ENCODE peak calls at places on chromosomes 5 and 9, in six cellular contexts. One of them, this sample, is unnamed.

GRCh38 chr5:93252165-93252564 is 328.9 kb downstream of the NR2F1-AS1 start:
- DNase-seq in A549: no peak
- DNase-seq in BJ: no peak
- DNase-seq in neural progenitor cell: peak; percentile 10
- DNase-seq in GM23338: peak; percentile 17
- DNase-seq in IMR-90: no peak
- DNase-seq in this sample: no peak

GRCh38 chr9:76610009-76610352 is 151.0 kb downstream of the GCNT1 start:
- DNase-seq in A549: no peak
- DNase-seq in BJ: peak; percentile 47
- DNase-seq in neural progenitor cell: no peak
- DNase-seq in GM23338: no peak
- DNase-seq in IMR-90: peak; percentile 54
- DNase-seq in this sample: peak; percentile 39

GRCh38 chr5:92641031-92641962 is 939.7 kb downstream of the NR2F1-AS1 start:
- DNase-seq in A549: peak; percentile 6
- DNase-seq in BJ: no peak
- DNase-seq in neural progenitor cell: no peak
- DNase-seq in GM23338: no peak
- DNase-seq in IMR-90: peak; percentile 66
- DNase-seq in this sample: peak; percentile 89

GRCh38 chr5:26282190-26282589 is 756.2 kb downstream of the CDH9 start:
- DNase-seq in A549: no peak
- DNase-seq in BJ: no peak
- DNase-seq in neural progenitor cell: no peak
- DNase-seq in GM23338: no peak
- DNase-seq in IMR-90: no peak
- DNase-seq in this sample: no peak

GRCh38 chr5:135332519-135333150 is 66.4 kb downstream of the MACROH2A1 start:
- DNase-seq in A549: peak; percentile 90
- DNase-seq in BJ: no peak
- DNase-seq in neural progenitor cell: peak; percentile 70
- DNase-seq in GM23338: peak; percentile 86
- DNase-seq in IMR-90: peak; percentile 77
- DNase-seq in this sample: peak; percentile 71

GRCh38 chr5:131277875-131278795 is 14.3 kb downstream of the CDC42SE2 start:
- DNase-seq in A549: no peak
- DNase-seq in BJ: no peak
- DNase-seq in neural progenitor cell: no peak
- DNase-seq in GM23338: no peak
- DNase-seq in IMR-90: peak; percentile 24
- DNase-seq in this sample: no peak

GRCh38 chr9:121842612-121842978 is 191.2 kb downstream of the DAB2IP start:
- DNase-seq in A549: no peak
- DNase-seq in BJ: no peak
- DNase-seq in neural progenitor cell: no peak
- DNase-seq in GM23338: no peak
- DNase-seq in IMR-90: peak; percentile 87
- DNase-seq in this sample: peak; percentile 60

GRCh38 chr9:70421272-70422180 is 7.1 kb upstream of the KLF9 start:
- DNase-seq in A549: no peak
- DNase-seq in BJ: no peak
- DNase-seq in neural progenitor cell: peak; percentile 48
- DNase-seq in GM23338: peak; percentile 41
- DNase-seq in IMR-90: peak; percentile 54
- DNase-seq in this sample: peak; percentile 55

GRCh38 chr5:55524816-55525215 is 9.9 kb downstream of the PLPP1 start:
- DNase-seq in A549: no peak
- DNase-seq in BJ: no peak
- DNase-seq in neural progenitor cell: no peak
- DNase-seq in GM23338: no peak
- DNase-seq in IMR-90: no peak
- DNase-seq in this sample: no peak

GRCh38 chr9:79477955-79478751 is 93.6 kb upstream of the TLE4 start:
- DNase-seq in A549: no peak
- DNase-seq in BJ: no peak
- DNase-seq in neural progenitor cell: peak; percentile 77
- DNase-seq in GM23338: peak; percentile 82
- DNase-seq in IMR-90: peak; percentile 29
- DNase-seq in this sample: peak; percentile 24

GRCh38 chr9:107282268-107282667 is 811 bp upstream of the RAD23B start:
- DNase-seq in A549: no peak
- DNase-seq in BJ: no peak
- DNase-seq in neural progenitor cell: no peak
- DNase-seq in GM23338: no peak
- DNase-seq in IMR-90: no peak
- DNase-seq in this sample: no peak

GRCh38 chr5:72633649-72634048 is 126.4 kb upstream of the ZNF366 start:
- DNase-seq in A549: no peak
- DNase-seq in BJ: peak; percentile 71
- DNase-seq in neural progenitor cell: no peak
- DNase-seq in GM23338: no peak
- DNase-seq in IMR-90: peak; percentile 82
- DNase-seq in this sample: peak; percentile 76

GRCh38 chr9:69171049-69171448 is 3.0 kb upstream of the TJP2 start:
- DNase-seq in A549: no peak
- DNase-seq in BJ: no peak
- DNase-seq in neural progenitor cell: no peak
- DNase-seq in GM23338: no peak
- DNase-seq in IMR-90: peak; percentile 86
- DNase-seq in this sample: peak; percentile 38

GRCh38 chr5:89537800-89538199 is 654.8 kb upstream of the MEF2C start:
- DNase-seq in A549: no peak
- DNase-seq in BJ: no peak
- DNase-seq in neural progenitor cell: no peak
- DNase-seq in GM23338: no peak
- DNase-seq in IMR-90: no peak
- DNase-seq in this sample: no peak

GRCh38 chr5:140734354-140734753 is 34.1 kb downstream of the ZMAT2 start:
- DNase-seq in A549: no peak
- DNase-seq in BJ: no peak
- DNase-seq in neural progenitor cell: peak; percentile 12
- DNase-seq in GM23338: no peak
- DNase-seq in IMR-90: no peak
- DNase-seq in this sample: no peak

GRCh38 chr9:68805890-68806517 is 101.0 kb downstream of the PIP5K1B start:
- DNase-seq in A549: no peak
- DNase-seq in BJ: no peak
- DNase-seq in neural progenitor cell: no peak
- DNase-seq in GM23338: no peak
- DNase-seq in IMR-90: no peak
- DNase-seq in this sample: no peak

GRCh38 chr5:74608754-74609576 is 31.6 kb downstream of the ENC1 start:
- DNase-seq in A549: no peak
- DNase-seq in BJ: no peak
- DNase-seq in neural progenitor cell: no peak
- DNase-seq in GM23338: no peak
- DNase-seq in IMR-90: peak; percentile 16
- DNase-seq in this sample: no peak

GRCh38 chr9:75096796-75097195 is 8.5 kb downstream of the OSTF1 start:
- DNase-seq in A549: no peak
- DNase-seq in BJ: no peak
- DNase-seq in neural progenitor cell: no peak
- DNase-seq in GM23338: no peak
- DNase-seq in IMR-90: peak; percentile 65
- DNase-seq in this sample: no peak

GRCh38 chr9:86464242-86464641 is 110.0 kb upstream of the TUT7 start:
- DNase-seq in A549: no peak
- DNase-seq in BJ: no peak
- DNase-seq in neural progenitor cell: no peak
- DNase-seq in GM23338: no peak
- DNase-seq in IMR-90: no peak
- DNase-seq in this sample: no peak

GRCh38 chr5:135745897-135746500 is 88.5 kb upstream of the SLC25A48 start:
- DNase-seq in A549: no peak
- DNase-seq in BJ: no peak
- DNase-seq in neural progenitor cell: no peak
- DNase-seq in GM23338: peak; percentile 51
- DNase-seq in IMR-90: no peak
- DNase-seq in this sample: no peak

GRCh38 chr9:72557549-72557948 is 36.1 kb downstream of the TMC1 start:
- DNase-seq in A549: peak; percentile 95
- DNase-seq in BJ: peak; percentile 84
- DNase-seq in neural progenitor cell: no peak
- DNase-seq in GM23338: peak; percentile 2
- DNase-seq in IMR-90: peak; percentile 97
- DNase-seq in this sample: peak; percentile 79

GRCh38 chr9:92294297-92294676 is 790 bp upstream of the IARS1 start:
- DNase-seq in A549: no peak
- DNase-seq in BJ: no peak
- DNase-seq in neural progenitor cell: peak; percentile 25
- DNase-seq in GM23338: peak; percentile 21
- DNase-seq in IMR-90: peak; percentile 16
- DNase-seq in this sample: peak; percentile 8

DNA sequence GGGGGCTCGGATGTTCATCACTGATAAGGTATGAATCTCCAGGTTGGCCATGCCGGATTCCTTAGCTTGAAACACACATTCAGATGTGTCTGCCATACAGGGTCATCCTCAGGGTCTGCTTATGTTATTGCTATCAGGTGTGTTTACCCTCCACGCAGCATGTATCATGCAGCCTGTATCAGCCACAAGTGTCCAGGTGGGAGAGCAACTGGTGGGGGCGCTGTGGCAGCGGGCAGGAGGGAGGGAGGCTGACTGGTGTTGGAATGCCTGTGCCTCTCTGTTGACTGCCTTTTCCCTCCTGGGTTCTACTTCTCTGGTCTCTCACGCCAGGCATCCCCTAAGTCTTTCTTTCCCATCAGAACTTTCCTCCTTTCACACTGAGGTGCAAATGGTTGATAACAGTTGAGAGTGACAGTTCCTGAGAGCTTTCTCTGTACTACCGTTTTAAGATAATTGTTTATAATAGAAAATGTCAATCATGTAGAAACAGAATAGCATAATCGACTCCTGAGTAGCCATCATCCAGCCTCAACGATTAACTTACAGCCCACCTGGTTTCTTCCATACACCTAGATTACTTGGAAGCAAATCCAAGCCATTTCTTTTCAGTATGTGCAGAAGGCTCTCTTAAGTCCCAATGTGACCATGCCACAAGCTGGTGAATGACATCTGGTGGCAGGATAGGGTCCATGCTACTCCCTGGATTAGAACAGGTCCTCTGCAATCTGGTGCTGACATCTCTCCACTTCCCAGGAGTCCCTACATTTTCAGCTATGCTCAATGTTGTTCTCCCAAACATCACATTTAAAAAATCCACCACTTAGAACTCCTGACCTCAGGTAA is 86.6 kb downstream of the ACER2 start:
- DNase-seq in A549: no peak
- DNase-seq in BJ: no peak
- DNase-seq in neural progenitor cell: no peak
- DNase-seq in GM23338: peak; percentile 26
- DNase-seq in IMR-90: no peak
- DNase-seq in this sample: no peak
- H3K4me3 ChIP-seq in A549: no peak overlapping the region
- H3K4me3 ChIP-seq in BJ: no peak overlapping the region
- H3K4me3 ChIP-seq in neural progenitor cell: no peak overlapping the region
- H3K4me3 ChIP-seq in GM23338: no peak overlapping the region
- H3K4me3 ChIP-seq in IMR-90: no peak overlapping the region
- H3K4me3 ChIP-seq in this sample: no peak overlapping the region

GRCh38 chr5:181187500-181188213 is 17.3 kb downstream of the TRIM7 start:
- DNase-seq in A549: no peak
- DNase-seq in BJ: no peak
- DNase-seq in neural progenitor cell: peak; percentile 84
- DNase-seq in GM23338: peak; percentile 85
- DNase-seq in IMR-90: peak; percentile 80
- DNase-seq in this sample: peak; percentile 83
- TF ChIP-seq CTCF in A549: peak; percentile 16
- TF ChIP-seq CTCF in BJ: peak; percentile 29
- TF ChIP-seq CTCF in neural progenitor cell: peak; percentile 50
- TF ChIP-seq CTCF in GM23338: peak; percentile 44
- TF ChIP-seq CTCF in IMR-90: peak; percentile 24
- TF ChIP-seq CTCF in this sample: peak; percentile 30

DNA sequence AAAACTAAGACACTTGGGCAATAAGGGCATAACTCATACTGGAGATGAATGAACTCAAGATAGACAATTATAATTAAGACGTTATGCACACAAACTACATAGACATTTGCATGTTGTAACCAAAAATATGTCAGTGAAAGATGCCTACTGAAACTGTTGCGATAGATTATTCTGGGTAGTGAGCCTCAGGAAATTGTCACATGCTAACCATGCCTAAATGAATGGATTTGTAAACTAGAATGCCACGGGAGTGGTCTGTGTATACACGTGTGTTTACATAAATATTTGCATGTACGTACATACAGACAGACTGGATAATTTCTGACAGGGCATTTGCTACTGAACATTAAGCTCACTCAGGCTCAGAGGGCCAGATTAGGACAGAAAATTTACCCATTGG is 1.2 kb downstream of the NIPSNAP3B start:
- DNase-seq in A549: no peak
- DNase-seq in BJ: no peak
- DNase-seq in neural progenitor cell: no peak
- DNase-seq in GM23338: no peak
- DNase-seq in IMR-90: no peak
- DNase-seq in this sample: no peak
- H3K4me3 ChIP-seq in A549: no peak overlapping the region
- H3K4me3 ChIP-seq in BJ: no peak overlapping the region
- H3K4me3 ChIP-seq in neural progenitor cell: no peak overlapping the region
- H3K4me3 ChIP-seq in GM23338: peak overlapping the region; percentile 78
- H3K4me3 ChIP-seq in IMR-90: no peak overlapping the region
- H3K4me3 ChIP-seq in this sample: no peak overlapping the region

DNA sequence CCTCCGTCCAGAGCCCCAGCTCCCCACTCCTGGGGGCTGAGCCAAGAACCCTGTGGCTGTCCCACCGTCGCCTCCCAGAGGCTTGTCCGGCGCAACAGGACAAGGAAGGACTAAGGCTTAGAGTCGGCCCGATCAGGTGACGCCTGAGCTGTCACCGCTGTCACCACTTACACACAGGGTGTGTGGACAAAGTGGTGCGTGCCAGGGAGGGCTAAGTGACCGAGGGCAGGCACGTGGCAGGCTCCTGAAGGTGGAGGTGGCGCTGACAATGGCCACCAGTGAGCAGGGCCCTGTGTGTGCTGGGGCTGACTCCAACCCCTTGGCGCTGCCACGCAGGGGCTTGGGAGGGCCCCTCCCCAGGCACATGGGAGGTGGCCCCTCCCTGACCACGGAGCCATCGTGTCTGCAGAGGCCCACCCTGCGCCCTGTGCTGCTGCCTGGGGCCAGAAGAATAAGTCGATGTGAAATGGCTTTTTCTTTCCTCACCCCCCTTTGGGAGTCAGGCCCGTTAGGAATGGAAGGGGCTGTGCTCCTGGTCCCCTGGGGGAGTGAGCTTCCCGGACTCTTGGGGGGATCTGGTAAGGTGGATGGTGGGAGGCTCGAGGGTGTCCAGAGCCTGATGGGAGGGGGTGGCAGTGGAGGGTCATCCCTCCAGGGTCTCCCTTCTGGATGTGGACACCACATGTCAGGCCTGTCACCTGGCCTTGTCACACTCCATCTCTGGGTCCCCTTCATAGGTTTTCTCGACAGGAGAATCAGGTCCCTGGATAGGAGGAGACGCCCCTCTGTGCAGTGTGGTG is 2.6 kb upstream of the GPSM1 start:
- DNase-seq in A549: no peak
- DNase-seq in BJ: no peak
- DNase-seq in neural progenitor cell: peak; percentile 61
- DNase-seq in GM23338: no peak
- DNase-seq in IMR-90: no peak
- DNase-seq in this sample: no peak
- TF ChIP-seq CTCF in A549: no peak
- TF ChIP-seq CTCF in BJ: no peak
- TF ChIP-seq CTCF in neural progenitor cell: peak; percentile 25
- TF ChIP-seq CTCF in GM23338: no peak
- TF ChIP-seq CTCF in IMR-90: peak; percentile 22
- TF ChIP-seq CTCF in this sample: no peak